ENCODE peak calls at places on chromosomes 7 and 10, in ten cellular contexts. One of them, this sample, is unnamed.
A peak's percentile ranks its signal among the peaks of the same experiment; 100 is the strongest.

GRCh38 chr7:7719235-7719634 is 828 bp upstream of the RPA3 start:
- DNase-seq in GM12891: peak; percentile 32
- DNase-seq in mesenteric fat pad: no peak
- DNase-seq in fibroblast of the aortic adventitia: peak; percentile 97
- DNase-seq in HEK293T: no peak
- DNase-seq in stimulated activated CD8-positive, alpha-beta memory T cell treated with anti-CD3 and anti-CD28 coated beads, Interleukin-12 subunit alpha, Interleukin-12 subunit beta, amount 100 ng/mL, for 1 hour: no peak
- DNase-seq in activated CD8-positive, alpha-beta memory T cell treated with anti-CD3 and anti-CD28 coated beads for 48 hours: peak; percentile 3
- DNase-seq in left kidney: no peak
- DNase-seq in activated T-helper 1 cell treated with anti-CD3 and anti-CD28 coated beads, Interleukin-2, amount 50 U/mL, for 16 hours: no peak
- DNase-seq in HFF-Myc: peak; percentile 94
- DNase-seq in this sample: no peak

GRCh38 chr7:80128918-80129317 is 5.7 kb upstream of the GNAI1 start:
- DNase-seq in GM12891: no peak
- DNase-seq in mesenteric fat pad: no peak
- DNase-seq in fibroblast of the aortic adventitia: no peak
- DNase-seq in HEK293T: no peak
- DNase-seq in stimulated activated CD8-positive, alpha-beta memory T cell treated with anti-CD3 and anti-CD28 coated beads, Interleukin-12 subunit alpha, Interleukin-12 subunit beta, amount 100 ng/mL, for 1 hour: no peak
- DNase-seq in activated CD8-positive, alpha-beta memory T cell treated with anti-CD3 and anti-CD28 coated beads for 48 hours: no peak
- DNase-seq in left kidney: no peak
- DNase-seq in activated T-helper 1 cell treated with anti-CD3 and anti-CD28 coated beads, Interleukin-2, amount 50 U/mL, for 16 hours: no peak
- DNase-seq in HFF-Myc: no peak
- DNase-seq in this sample: no peak

GRCh38 chr7:2870471-2870941 is 26.4 kb upstream of the GNA12 start:
- DNase-seq in GM12891: no peak
- DNase-seq in mesenteric fat pad: no peak
- DNase-seq in fibroblast of the aortic adventitia: peak; percentile 61
- DNase-seq in HEK293T: no peak
- DNase-seq in stimulated activated CD8-positive, alpha-beta memory T cell treated with anti-CD3 and anti-CD28 coated beads, Interleukin-12 subunit alpha, Interleukin-12 subunit beta, amount 100 ng/mL, for 1 hour: no peak
- DNase-seq in activated CD8-positive, alpha-beta memory T cell treated with anti-CD3 and anti-CD28 coated beads for 48 hours: no peak
- DNase-seq in left kidney: peak; percentile 83
- DNase-seq in activated T-helper 1 cell treated with anti-CD3 and anti-CD28 coated beads, Interleukin-2, amount 50 U/mL, for 16 hours: no peak
- DNase-seq in HFF-Myc: peak; percentile 48
- DNase-seq in this sample: no peak

GRCh38 chr7:118104812-118105441 is 79.0 kb upstream of the LSM8 start:
- DNase-seq in GM12891: no peak
- DNase-seq in mesenteric fat pad: no peak
- DNase-seq in fibroblast of the aortic adventitia: peak; percentile 49
- DNase-seq in HEK293T: peak; percentile 15
- DNase-seq in stimulated activated CD8-positive, alpha-beta memory T cell treated with anti-CD3 and anti-CD28 coated beads, Interleukin-12 subunit alpha, Interleukin-12 subunit beta, amount 100 ng/mL, for 1 hour: no peak
- DNase-seq in activated CD8-positive, alpha-beta memory T cell treated with anti-CD3 and anti-CD28 coated beads for 48 hours: no peak
- DNase-seq in left kidney: peak; percentile 58
- DNase-seq in activated T-helper 1 cell treated with anti-CD3 and anti-CD28 coated beads, Interleukin-2, amount 50 U/mL, for 16 hours: no peak
- DNase-seq in HFF-Myc: peak; percentile 4
- DNase-seq in this sample: no peak

GRCh38 chr7:151477867-151478266 is 37.9 kb upstream of the CRYGN start:
- DNase-seq in GM12891: no peak
- DNase-seq in mesenteric fat pad: no peak
- DNase-seq in fibroblast of the aortic adventitia: no peak
- DNase-seq in HEK293T: no peak
- DNase-seq in stimulated activated CD8-positive, alpha-beta memory T cell treated with anti-CD3 and anti-CD28 coated beads, Interleukin-12 subunit alpha, Interleukin-12 subunit beta, amount 100 ng/mL, for 1 hour: no peak
- DNase-seq in activated CD8-positive, alpha-beta memory T cell treated with anti-CD3 and anti-CD28 coated beads for 48 hours: no peak
- DNase-seq in left kidney: no peak
- DNase-seq in activated T-helper 1 cell treated with anti-CD3 and anti-CD28 coated beads, Interleukin-2, amount 50 U/mL, for 16 hours: no peak
- DNase-seq in HFF-Myc: no peak
- DNase-seq in this sample: no peak

GRCh38 chr10:109952526-109952925 is 29.2 kb upstream of the XPNPEP1 start:
- DNase-seq in GM12891: no peak
- DNase-seq in mesenteric fat pad: no peak
- DNase-seq in fibroblast of the aortic adventitia: no peak
- DNase-seq in HEK293T: no peak
- DNase-seq in stimulated activated CD8-positive, alpha-beta memory T cell treated with anti-CD3 and anti-CD28 coated beads, Interleukin-12 subunit alpha, Interleukin-12 subunit beta, amount 100 ng/mL, for 1 hour: no peak
- DNase-seq in activated CD8-positive, alpha-beta memory T cell treated with anti-CD3 and anti-CD28 coated beads for 48 hours: no peak
- DNase-seq in left kidney: no peak
- DNase-seq in activated T-helper 1 cell treated with anti-CD3 and anti-CD28 coated beads, Interleukin-2, amount 50 U/mL, for 16 hours: no peak
- DNase-seq in HFF-Myc: no peak
- DNase-seq in this sample: no peak

GRCh38 chr7:2099036-2099957 is 133.4 kb downstream of the MAD1L1 start:
- DNase-seq in GM12891: peak; percentile 58
- DNase-seq in mesenteric fat pad: no peak
- DNase-seq in fibroblast of the aortic adventitia: peak; percentile 54
- DNase-seq in HEK293T: no peak
- DNase-seq in stimulated activated CD8-positive, alpha-beta memory T cell treated with anti-CD3 and anti-CD28 coated beads, Interleukin-12 subunit alpha, Interleukin-12 subunit beta, amount 100 ng/mL, for 1 hour: no peak
- DNase-seq in activated CD8-positive, alpha-beta memory T cell treated with anti-CD3 and anti-CD28 coated beads for 48 hours: no peak
- DNase-seq in left kidney: peak; percentile 43
- DNase-seq in activated T-helper 1 cell treated with anti-CD3 and anti-CD28 coated beads, Interleukin-2, amount 50 U/mL, for 16 hours: no peak
- DNase-seq in HFF-Myc: no peak
- DNase-seq in this sample: no peak

GRCh38 chr10:12434277-12434676 is 84.9 kb downstream of the CAMK1D start:
- DNase-seq in GM12891: no peak
- DNase-seq in mesenteric fat pad: peak; percentile 64
- DNase-seq in fibroblast of the aortic adventitia: no peak
- DNase-seq in HEK293T: no peak
- DNase-seq in stimulated activated CD8-positive, alpha-beta memory T cell treated with anti-CD3 and anti-CD28 coated beads, Interleukin-12 subunit alpha, Interleukin-12 subunit beta, amount 100 ng/mL, for 1 hour: no peak
- DNase-seq in activated CD8-positive, alpha-beta memory T cell treated with anti-CD3 and anti-CD28 coated beads for 48 hours: no peak
- DNase-seq in left kidney: no peak
- DNase-seq in activated T-helper 1 cell treated with anti-CD3 and anti-CD28 coated beads, Interleukin-2, amount 50 U/mL, for 16 hours: no peak
- DNase-seq in HFF-Myc: no peak
- DNase-seq in this sample: no peak

GRCh38 chr7:134902058-134902457 is 84.2 kb upstream of the AGBL3 start:
- DNase-seq in GM12891: no peak
- DNase-seq in mesenteric fat pad: no peak
- DNase-seq in fibroblast of the aortic adventitia: no peak
- DNase-seq in HEK293T: no peak
- DNase-seq in stimulated activated CD8-positive, alpha-beta memory T cell treated with anti-CD3 and anti-CD28 coated beads, Interleukin-12 subunit alpha, Interleukin-12 subunit beta, amount 100 ng/mL, for 1 hour: no peak
- DNase-seq in activated CD8-positive, alpha-beta memory T cell treated with anti-CD3 and anti-CD28 coated beads for 48 hours: no peak
- DNase-seq in left kidney: no peak
- DNase-seq in activated T-helper 1 cell treated with anti-CD3 and anti-CD28 coated beads, Interleukin-2, amount 50 U/mL, for 16 hours: no peak
- DNase-seq in HFF-Myc: no peak
- DNase-seq in this sample: no peak

GRCh38 chr10:87603196-87603595 is 56.5 kb upstream of the PAPSS2 start:
- DNase-seq in GM12891: no peak
- DNase-seq in mesenteric fat pad: no peak
- DNase-seq in fibroblast of the aortic adventitia: peak; percentile 23
- DNase-seq in HEK293T: no peak
- DNase-seq in stimulated activated CD8-positive, alpha-beta memory T cell treated with anti-CD3 and anti-CD28 coated beads, Interleukin-12 subunit alpha, Interleukin-12 subunit beta, amount 100 ng/mL, for 1 hour: no peak
- DNase-seq in activated CD8-positive, alpha-beta memory T cell treated with anti-CD3 and anti-CD28 coated beads for 48 hours: no peak
- DNase-seq in left kidney: no peak
- DNase-seq in activated T-helper 1 cell treated with anti-CD3 and anti-CD28 coated beads, Interleukin-2, amount 50 U/mL, for 16 hours: no peak
- DNase-seq in HFF-Myc: no peak
- DNase-seq in this sample: no peak

GRCh38 chr7:47314248-47314647 is 267.7 kb downstream of the TNS3 start:
- DNase-seq in GM12891: no peak
- DNase-seq in mesenteric fat pad: no peak
- DNase-seq in fibroblast of the aortic adventitia: no peak
- DNase-seq in HEK293T: no peak
- DNase-seq in stimulated activated CD8-positive, alpha-beta memory T cell treated with anti-CD3 and anti-CD28 coated beads, Interleukin-12 subunit alpha, Interleukin-12 subunit beta, amount 100 ng/mL, for 1 hour: no peak
- DNase-seq in activated CD8-positive, alpha-beta memory T cell treated with anti-CD3 and anti-CD28 coated beads for 48 hours: no peak
- DNase-seq in left kidney: no peak
- DNase-seq in activated T-helper 1 cell treated with anti-CD3 and anti-CD28 coated beads, Interleukin-2, amount 50 U/mL, for 16 hours: no peak
- DNase-seq in HFF-Myc: no peak
- DNase-seq in this sample: no peak

GRCh38 chr10:28631896-28632596 is 45.3 kb upstream of the BAMBI start:
- DNase-seq in GM12891: no peak
- DNase-seq in mesenteric fat pad: peak; percentile 5
- DNase-seq in fibroblast of the aortic adventitia: no peak
- DNase-seq in HEK293T: no peak
- DNase-seq in stimulated activated CD8-positive, alpha-beta memory T cell treated with anti-CD3 and anti-CD28 coated beads, Interleukin-12 subunit alpha, Interleukin-12 subunit beta, amount 100 ng/mL, for 1 hour: no peak
- DNase-seq in activated CD8-positive, alpha-beta memory T cell treated with anti-CD3 and anti-CD28 coated beads for 48 hours: no peak
- DNase-seq in left kidney: no peak
- DNase-seq in activated T-helper 1 cell treated with anti-CD3 and anti-CD28 coated beads, Interleukin-2, amount 50 U/mL, for 16 hours: no peak
- DNase-seq in HFF-Myc: no peak
- DNase-seq in this sample: no peak

GRCh38 chr10:55491712-55492111 is 690.7 kb upstream of the PCDH15 start:
- DNase-seq in GM12891: no peak
- DNase-seq in mesenteric fat pad: no peak
- DNase-seq in fibroblast of the aortic adventitia: no peak
- DNase-seq in HEK293T: no peak
- DNase-seq in stimulated activated CD8-positive, alpha-beta memory T cell treated with anti-CD3 and anti-CD28 coated beads, Interleukin-12 subunit alpha, Interleukin-12 subunit beta, amount 100 ng/mL, for 1 hour: no peak
- DNase-seq in activated CD8-positive, alpha-beta memory T cell treated with anti-CD3 and anti-CD28 coated beads for 48 hours: no peak
- DNase-seq in left kidney: no peak
- DNase-seq in activated T-helper 1 cell treated with anti-CD3 and anti-CD28 coated beads, Interleukin-2, amount 50 U/mL, for 16 hours: no peak
- DNase-seq in HFF-Myc: no peak
- DNase-seq in this sample: no peak

GRCh38 chr7:6640246-6640721 is 3.2 kb downstream of the ZNF316 start:
- DNase-seq in GM12891: no peak
- DNase-seq in mesenteric fat pad: no peak
- DNase-seq in fibroblast of the aortic adventitia: peak; percentile 56
- DNase-seq in HEK293T: no peak
- DNase-seq in stimulated activated CD8-positive, alpha-beta memory T cell treated with anti-CD3 and anti-CD28 coated beads, Interleukin-12 subunit alpha, Interleukin-12 subunit beta, amount 100 ng/mL, for 1 hour: no peak
- DNase-seq in activated CD8-positive, alpha-beta memory T cell treated with anti-CD3 and anti-CD28 coated beads for 48 hours: no peak
- DNase-seq in left kidney: peak; percentile 45
- DNase-seq in activated T-helper 1 cell treated with anti-CD3 and anti-CD28 coated beads, Interleukin-2, amount 50 U/mL, for 16 hours: no peak
- DNase-seq in HFF-Myc: peak; percentile 61
- DNase-seq in this sample: no peak

GRCh38 chr10:62048919-62049636 is 147.6 kb downstream of the ARID5B start:
- DNase-seq in GM12891: no peak
- DNase-seq in mesenteric fat pad: peak; percentile 93
- DNase-seq in fibroblast of the aortic adventitia: peak; percentile 97
- DNase-seq in HEK293T: peak; percentile 71
- DNase-seq in stimulated activated CD8-positive, alpha-beta memory T cell treated with anti-CD3 and anti-CD28 coated beads, Interleukin-12 subunit alpha, Interleukin-12 subunit beta, amount 100 ng/mL, for 1 hour: peak; percentile 13
- DNase-seq in activated CD8-positive, alpha-beta memory T cell treated with anti-CD3 and anti-CD28 coated beads for 48 hours: peak; percentile 33
- DNase-seq in left kidney: peak; percentile 99
- DNase-seq in activated T-helper 1 cell treated with anti-CD3 and anti-CD28 coated beads, Interleukin-2, amount 50 U/mL, for 16 hours: peak; percentile 24
- DNase-seq in HFF-Myc: peak; percentile 94
- DNase-seq in this sample: peak; percentile 25